ENCODE peak calls at places on chromosomes 5 and 9, in five cellular contexts. One of them, this sample, is unnamed.
A peak's percentile ranks its signal among the peaks of the same experiment; 100 is the strongest.

GRCh38 chr5:54412913-54413312 is 42.6 kb upstream of the HSPB3 start:
- DNase-seq in stimulated activated CD8-positive, alpha-beta memory T cell treated with anti-CD3 and anti-CD28 coated beads, Interleukin-12 subunit alpha, Interleukin-12 subunit beta, amount 100 ng/mL, for 1 hour: no peak
- DNase-seq in activated CD4-positive, alpha-beta memory T cell treated with anti-CD3 and anti-CD28 coated beads, Interleukin-2, amount 10 ng/mL, durations not matched to agents 7 days and 5 days: no peak
- DNase-seq in naive B cell: no peak
- DNase-seq in GM03348: no peak
- DNase-seq in this sample: no peak

GRCh38 chr9:129702563-129702962 is 37.1 kb downstream of the PRRX2 start:
- DNase-seq in activated CD4-positive, alpha-beta memory T cell treated with anti-CD3 and anti-CD28 coated beads, Interleukin-2, amount 10 ng/mL, durations not matched to agents 7 days and 5 days: no peak
- DNase-seq in stimulated activated CD8-positive, alpha-beta memory T cell treated with anti-CD3 and anti-CD28 coated beads, Interleukin-12 subunit alpha, Interleukin-12 subunit beta, amount 100 ng/mL, for 1 hour: no peak
- DNase-seq in GM03348: peak; percentile 90
- DNase-seq in naive B cell: no peak
- DNase-seq in this sample: no peak

GRCh38 chr9:3045153-3045552 is 201.3 kb upstream of the PUM3 start:
- DNase-seq in GM03348: no peak
- DNase-seq in naive B cell: no peak
- DNase-seq in stimulated activated CD8-positive, alpha-beta memory T cell treated with anti-CD3 and anti-CD28 coated beads, Interleukin-12 subunit alpha, Interleukin-12 subunit beta, amount 100 ng/mL, for 1 hour: no peak
- DNase-seq in activated CD4-positive, alpha-beta memory T cell treated with anti-CD3 and anti-CD28 coated beads, Interleukin-2, amount 10 ng/mL, durations not matched to agents 7 days and 5 days: no peak
- DNase-seq in this sample: no peak

GRCh38 chr5:110209401-110209800 is 517.1 kb downstream of the TMEM232 start:
- DNase-seq in GM03348: no peak
- DNase-seq in activated CD4-positive, alpha-beta memory T cell treated with anti-CD3 and anti-CD28 coated beads, Interleukin-2, amount 10 ng/mL, durations not matched to agents 7 days and 5 days: no peak
- DNase-seq in naive B cell: no peak
- DNase-seq in stimulated activated CD8-positive, alpha-beta memory T cell treated with anti-CD3 and anti-CD28 coated beads, Interleukin-12 subunit alpha, Interleukin-12 subunit beta, amount 100 ng/mL, for 1 hour: no peak
- DNase-seq in this sample: no peak

GRCh38 chr5:761854-762685 is 22.5 kb downstream of the ZDHHC11B start:
- DNase-seq in GM03348: peak; percentile 7
- DNase-seq in naive B cell: no peak
- DNase-seq in stimulated activated CD8-positive, alpha-beta memory T cell treated with anti-CD3 and anti-CD28 coated beads, Interleukin-12 subunit alpha, Interleukin-12 subunit beta, amount 100 ng/mL, for 1 hour: no peak
- DNase-seq in activated CD4-positive, alpha-beta memory T cell treated with anti-CD3 and anti-CD28 coated beads, Interleukin-2, amount 10 ng/mL, durations not matched to agents 7 days and 5 days: peak; percentile 14
- DNase-seq in this sample: no peak

GRCh38 chr9:80156725-80157124 is 585.0 kb downstream of the TLE4 start:
- DNase-seq in naive B cell: no peak
- DNase-seq in GM03348: no peak
- DNase-seq in stimulated activated CD8-positive, alpha-beta memory T cell treated with anti-CD3 and anti-CD28 coated beads, Interleukin-12 subunit alpha, Interleukin-12 subunit beta, amount 100 ng/mL, for 1 hour: no peak
- DNase-seq in activated CD4-positive, alpha-beta memory T cell treated with anti-CD3 and anti-CD28 coated beads, Interleukin-2, amount 10 ng/mL, durations not matched to agents 7 days and 5 days: no peak
- DNase-seq in this sample: no peak

GRCh38 chr9:102072061-102072764 is 333.8 kb upstream of the GRIN3A start:
- DNase-seq in naive B cell: no peak
- DNase-seq in stimulated activated CD8-positive, alpha-beta memory T cell treated with anti-CD3 and anti-CD28 coated beads, Interleukin-12 subunit alpha, Interleukin-12 subunit beta, amount 100 ng/mL, for 1 hour: no peak
- DNase-seq in GM03348: no peak
- DNase-seq in activated CD4-positive, alpha-beta memory T cell treated with anti-CD3 and anti-CD28 coated beads, Interleukin-2, amount 10 ng/mL, durations not matched to agents 7 days and 5 days: no peak
- DNase-seq in this sample: no peak

GRCh38 chr9:4297151-4297794 is 2.6 kb downstream of the GLIS3 start:
- DNase-seq in stimulated activated CD8-positive, alpha-beta memory T cell treated with anti-CD3 and anti-CD28 coated beads, Interleukin-12 subunit alpha, Interleukin-12 subunit beta, amount 100 ng/mL, for 1 hour: no peak
- DNase-seq in activated CD4-positive, alpha-beta memory T cell treated with anti-CD3 and anti-CD28 coated beads, Interleukin-2, amount 10 ng/mL, durations not matched to agents 7 days and 5 days: peak; percentile 32
- DNase-seq in GM03348: peak; percentile 85
- DNase-seq in naive B cell: no peak
- DNase-seq in this sample: no peak

GRCh38 chr9:128180447-128180846 is 10.9 kb downstream of the CIZ1 start:
- DNase-seq in stimulated activated CD8-positive, alpha-beta memory T cell treated with anti-CD3 and anti-CD28 coated beads, Interleukin-12 subunit alpha, Interleukin-12 subunit beta, amount 100 ng/mL, for 1 hour: no peak
- DNase-seq in GM03348: no peak
- DNase-seq in activated CD4-positive, alpha-beta memory T cell treated with anti-CD3 and anti-CD28 coated beads, Interleukin-2, amount 10 ng/mL, durations not matched to agents 7 days and 5 days: no peak
- DNase-seq in naive B cell: no peak
- DNase-seq in this sample: no peak

GRCh38 chr5:178117911-178118310 is 4.6 kb downstream of the N4BP3 start:
- DNase-seq in naive B cell: peak; percentile 24
- DNase-seq in activated CD4-positive, alpha-beta memory T cell treated with anti-CD3 and anti-CD28 coated beads, Interleukin-2, amount 10 ng/mL, durations not matched to agents 7 days and 5 days: no peak
- DNase-seq in GM03348: no peak
- DNase-seq in stimulated activated CD8-positive, alpha-beta memory T cell treated with anti-CD3 and anti-CD28 coated beads, Interleukin-12 subunit alpha, Interleukin-12 subunit beta, amount 100 ng/mL, for 1 hour: no peak
- DNase-seq in this sample: no peak

GRCh38 chr5:173554989-173555705 is 61.3 kb downstream of the BOD1 start:
- DNase-seq in stimulated activated CD8-positive, alpha-beta memory T cell treated with anti-CD3 and anti-CD28 coated beads, Interleukin-12 subunit alpha, Interleukin-12 subunit beta, amount 100 ng/mL, for 1 hour: no peak
- DNase-seq in naive B cell: no peak
- DNase-seq in GM03348: no peak
- DNase-seq in activated CD4-positive, alpha-beta memory T cell treated with anti-CD3 and anti-CD28 coated beads, Interleukin-2, amount 10 ng/mL, durations not matched to agents 7 days and 5 days: no peak
- DNase-seq in this sample: no peak

GRCh38 chr9:138053996-138054752 is 176.6 kb downstream of the CACNA1B start:
- DNase-seq in GM03348: no peak
- DNase-seq in stimulated activated CD8-positive, alpha-beta memory T cell treated with anti-CD3 and anti-CD28 coated beads, Interleukin-12 subunit alpha, Interleukin-12 subunit beta, amount 100 ng/mL, for 1 hour: no peak
- DNase-seq in naive B cell: no peak
- DNase-seq in activated CD4-positive, alpha-beta memory T cell treated with anti-CD3 and anti-CD28 coated beads, Interleukin-2, amount 10 ng/mL, durations not matched to agents 7 days and 5 days: no peak
- DNase-seq in this sample: no peak

GRCh38 chr5:78799254-78800017 is 150.9 kb upstream of the LHFPL2 start:
- DNase-seq in GM03348: peak; percentile 70
- DNase-seq in naive B cell: no peak
- DNase-seq in activated CD4-positive, alpha-beta memory T cell treated with anti-CD3 and anti-CD28 coated beads, Interleukin-2, amount 10 ng/mL, durations not matched to agents 7 days and 5 days: no peak
- DNase-seq in stimulated activated CD8-positive, alpha-beta memory T cell treated with anti-CD3 and anti-CD28 coated beads, Interleukin-12 subunit alpha, Interleukin-12 subunit beta, amount 100 ng/mL, for 1 hour: no peak
- DNase-seq in this sample: no peak

GRCh38 chr9:130364619-130365322 is 80.0 kb upstream of the ASS1 start:
- DNase-seq in GM03348: no peak
- DNase-seq in activated CD4-positive, alpha-beta memory T cell treated with anti-CD3 and anti-CD28 coated beads, Interleukin-2, amount 10 ng/mL, durations not matched to agents 7 days and 5 days: no peak
- DNase-seq in naive B cell: no peak
- DNase-seq in stimulated activated CD8-positive, alpha-beta memory T cell treated with anti-CD3 and anti-CD28 coated beads, Interleukin-12 subunit alpha, Interleukin-12 subunit beta, amount 100 ng/mL, for 1 hour: no peak
- DNase-seq in this sample: no peak

GRCh38 chr9:34123682-34124081 is 2.8 kb downstream of the DCAF12 start:
- DNase-seq in activated CD4-positive, alpha-beta memory T cell treated with anti-CD3 and anti-CD28 coated beads, Interleukin-2, amount 10 ng/mL, durations not matched to agents 7 days and 5 days: peak; percentile 49
- DNase-seq in GM03348: no peak
- DNase-seq in naive B cell: peak; percentile 86
- DNase-seq in stimulated activated CD8-positive, alpha-beta memory T cell treated with anti-CD3 and anti-CD28 coated beads, Interleukin-12 subunit alpha, Interleukin-12 subunit beta, amount 100 ng/mL, for 1 hour: no peak
- DNase-seq in this sample: no peak

GRCh38 chr5:161134123-161134522 is 282.1 kb upstream of the ATP10B start:
- DNase-seq in activated CD4-positive, alpha-beta memory T cell treated with anti-CD3 and anti-CD28 coated beads, Interleukin-2, amount 10 ng/mL, durations not matched to agents 7 days and 5 days: no peak
- DNase-seq in stimulated activated CD8-positive, alpha-beta memory T cell treated with anti-CD3 and anti-CD28 coated beads, Interleukin-12 subunit alpha, Interleukin-12 subunit beta, amount 100 ng/mL, for 1 hour: no peak
- DNase-seq in naive B cell: no peak
- DNase-seq in GM03348: no peak
- DNase-seq in this sample: no peak

GRCh38 chr5:117013280-117013877 is 438.8 kb upstream of the SEMA6A start:
- DNase-seq in activated CD4-positive, alpha-beta memory T cell treated with anti-CD3 and anti-CD28 coated beads, Interleukin-2, amount 10 ng/mL, durations not matched to agents 7 days and 5 days: no peak
- DNase-seq in GM03348: no peak
- DNase-seq in stimulated activated CD8-positive, alpha-beta memory T cell treated with anti-CD3 and anti-CD28 coated beads, Interleukin-12 subunit alpha, Interleukin-12 subunit beta, amount 100 ng/mL, for 1 hour: no peak
- DNase-seq in naive B cell: no peak
- DNase-seq in this sample: no peak

GRCh38 chr9:10208691-10209069 is 404.1 kb downstream of the PTPRD start:
- DNase-seq in GM03348: no peak
- DNase-seq in naive B cell: no peak
- DNase-seq in stimulated activated CD8-positive, alpha-beta memory T cell treated with anti-CD3 and anti-CD28 coated beads, Interleukin-12 subunit alpha, Interleukin-12 subunit beta, amount 100 ng/mL, for 1 hour: no peak
- DNase-seq in activated CD4-positive, alpha-beta memory T cell treated with anti-CD3 and anti-CD28 coated beads, Interleukin-2, amount 10 ng/mL, durations not matched to agents 7 days and 5 days: no peak
- DNase-seq in this sample: no peak

GRCh38 chr9:14119694-14120514 is 194.0 kb downstream of the NFIB start:
- DNase-seq in naive B cell: no peak
- DNase-seq in stimulated activated CD8-positive, alpha-beta memory T cell treated with anti-CD3 and anti-CD28 coated beads, Interleukin-12 subunit alpha, Interleukin-12 subunit beta, amount 100 ng/mL, for 1 hour: no peak
- DNase-seq in GM03348: peak; percentile 27
- DNase-seq in activated CD4-positive, alpha-beta memory T cell treated with anti-CD3 and anti-CD28 coated beads, Interleukin-2, amount 10 ng/mL, durations not matched to agents 7 days and 5 days: no peak
- DNase-seq in this sample: no peak

GRCh38 chr9:134403682-134404301 is 77.5 kb downstream of the RXRA start:
- DNase-seq in naive B cell: no peak
- DNase-seq in GM03348: peak; percentile 86
- DNase-seq in stimulated activated CD8-positive, alpha-beta memory T cell treated with anti-CD3 and anti-CD28 coated beads, Interleukin-12 subunit alpha, Interleukin-12 subunit beta, amount 100 ng/mL, for 1 hour: no peak
- DNase-seq in activated CD4-positive, alpha-beta memory T cell treated with anti-CD3 and anti-CD28 coated beads, Interleukin-2, amount 10 ng/mL, durations not matched to agents 7 days and 5 days: peak; percentile 48
- DNase-seq in this sample: no peak

GRCh38 chr5:177358333-177358939 is 712 bp downstream of the RGS14 start:
- DNase-seq in GM03348: no peak
- DNase-seq in stimulated activated CD8-positive, alpha-beta memory T cell treated with anti-CD3 and anti-CD28 coated beads, Interleukin-12 subunit alpha, Interleukin-12 subunit beta, amount 100 ng/mL, for 1 hour: no peak
- DNase-seq in activated CD4-positive, alpha-beta memory T cell treated with anti-CD3 and anti-CD28 coated beads, Interleukin-2, amount 10 ng/mL, durations not matched to agents 7 days and 5 days: no peak
- DNase-seq in naive B cell: no peak
- DNase-seq in this sample: no peak

GRCh38 chr9:5872496-5872895 is 18.2 kb upstream of the MLANA start:
- DNase-seq in stimulated activated CD8-positive, alpha-beta memory T cell treated with anti-CD3 and anti-CD28 coated beads, Interleukin-12 subunit alpha, Interleukin-12 subunit beta, amount 100 ng/mL, for 1 hour: no peak
- DNase-seq in activated CD4-positive, alpha-beta memory T cell treated with anti-CD3 and anti-CD28 coated beads, Interleukin-2, amount 10 ng/mL, durations not matched to agents 7 days and 5 days: no peak
- DNase-seq in GM03348: no peak
- DNase-seq in naive B cell: no peak
- DNase-seq in this sample: no peak

GRCh38 chr9:135244751-135245221 is 157.3 kb downstream of the OLFM1 start:
- DNase-seq in GM03348: no peak
- DNase-seq in activated CD4-positive, alpha-beta memory T cell treated with anti-CD3 and anti-CD28 coated beads, Interleukin-2, amount 10 ng/mL, durations not matched to agents 7 days and 5 days: no peak
- DNase-seq in naive B cell: no peak
- DNase-seq in stimulated activated CD8-positive, alpha-beta memory T cell treated with anti-CD3 and anti-CD28 coated beads, Interleukin-12 subunit alpha, Interleukin-12 subunit beta, amount 100 ng/mL, for 1 hour: no peak
- DNase-seq in this sample: no peak

GRCh38 chr9:136943291-136944093 is 1.0 kb downstream of the FBXW5 start:
- DNase-seq in activated CD4-positive, alpha-beta memory T cell treated with anti-CD3 and anti-CD28 coated beads, Interleukin-2, amount 10 ng/mL, durations not matched to agents 7 days and 5 days: peak; percentile 57
- DNase-seq in GM03348: no peak
- DNase-seq in naive B cell: peak; percentile 18
- DNase-seq in stimulated activated CD8-positive, alpha-beta memory T cell treated with anti-CD3 and anti-CD28 coated beads, Interleukin-12 subunit alpha, Interleukin-12 subunit beta, amount 100 ng/mL, for 1 hour: no peak
- DNase-seq in this sample: no peak

GRCh38 chr9:78778843-78779486 is 482.0 kb downstream of the PSAT1 start:
- DNase-seq in activated CD4-positive, alpha-beta memory T cell treated with anti-CD3 and anti-CD28 coated beads, Interleukin-2, amount 10 ng/mL, durations not matched to agents 7 days and 5 days: no peak
- DNase-seq in stimulated activated CD8-positive, alpha-beta memory T cell treated with anti-CD3 and anti-CD28 coated beads, Interleukin-12 subunit alpha, Interleukin-12 subunit beta, amount 100 ng/mL, for 1 hour: no peak
- DNase-seq in naive B cell: no peak
- DNase-seq in GM03348: no peak
- DNase-seq in this sample: no peak

GRCh38 chr5:57948091-57948490 is 465.5 kb upstream of the ACTBL2 start:
- DNase-seq in stimulated activated CD8-positive, alpha-beta memory T cell treated with anti-CD3 and anti-CD28 coated beads, Interleukin-12 subunit alpha, Interleukin-12 subunit beta, amount 100 ng/mL, for 1 hour: no peak
- DNase-seq in activated CD4-positive, alpha-beta memory T cell treated with anti-CD3 and anti-CD28 coated beads, Interleukin-2, amount 10 ng/mL, durations not matched to agents 7 days and 5 days: no peak
- DNase-seq in naive B cell: no peak
- DNase-seq in GM03348: no peak
- DNase-seq in this sample: no peak

GRCh38 chr9:36551129-36551528 is 21.6 kb upstream of the MELK start:
- DNase-seq in stimulated activated CD8-positive, alpha-beta memory T cell treated with anti-CD3 and anti-CD28 coated beads, Interleukin-12 subunit alpha, Interleukin-12 subunit beta, amount 100 ng/mL, for 1 hour: no peak
- DNase-seq in GM03348: peak; percentile 28
- DNase-seq in activated CD4-positive, alpha-beta memory T cell treated with anti-CD3 and anti-CD28 coated beads, Interleukin-2, amount 10 ng/mL, durations not matched to agents 7 days and 5 days: no peak
- DNase-seq in naive B cell: no peak
- DNase-seq in this sample: no peak

GRCh38 chr5:112795342-112795741 is 57.7 kb downstream of the APC start:
- DNase-seq in naive B cell: no peak
- DNase-seq in activated CD4-positive, alpha-beta memory T cell treated with anti-CD3 and anti-CD28 coated beads, Interleukin-2, amount 10 ng/mL, durations not matched to agents 7 days and 5 days: no peak
- DNase-seq in GM03348: no peak
- DNase-seq in stimulated activated CD8-positive, alpha-beta memory T cell treated with anti-CD3 and anti-CD28 coated beads, Interleukin-12 subunit alpha, Interleukin-12 subunit beta, amount 100 ng/mL, for 1 hour: no peak
- DNase-seq in this sample: no peak

GRCh38 chr9:134010310-134010709 is 15.0 kb upstream of the BRD3OS start:
- DNase-seq in naive B cell: no peak
- DNase-seq in stimulated activated CD8-positive, alpha-beta memory T cell treated with anti-CD3 and anti-CD28 coated beads, Interleukin-12 subunit alpha, Interleukin-12 subunit beta, amount 100 ng/mL, for 1 hour: no peak
- DNase-seq in activated CD4-positive, alpha-beta memory T cell treated with anti-CD3 and anti-CD28 coated beads, Interleukin-2, amount 10 ng/mL, durations not matched to agents 7 days and 5 days: no peak
- DNase-seq in GM03348: no peak
- DNase-seq in this sample: no peak

GRCh38 chr5:112634166-112634565 is 103.5 kb upstream of the APC start:
- DNase-seq in stimulated activated CD8-positive, alpha-beta memory T cell treated with anti-CD3 and anti-CD28 coated beads, Interleukin-12 subunit alpha, Interleukin-12 subunit beta, amount 100 ng/mL, for 1 hour: no peak
- DNase-seq in activated CD4-positive, alpha-beta memory T cell treated with anti-CD3 and anti-CD28 coated beads, Interleukin-2, amount 10 ng/mL, durations not matched to agents 7 days and 5 days: no peak
- DNase-seq in GM03348: no peak
- DNase-seq in naive B cell: no peak
- DNase-seq in this sample: no peak